ENCODE peak calls at places on chromosomes 11 and 22, in five cellular contexts. C is cardiac muscle cell, X is AG04450, L is Peyer's patch, Z is astrocyte of the spinal cord. A is an unnamed sample.

GRCh38 chr22:36873614-36874308 is 13.0 kb downstream of the NCF4 start:
- DNase-seq in Z (peak; percentile 20), C (peak; percentile 56), L (peak; percentile 59), X (no peak), A (no peak)

GRCh38 chr22:35544810-35545209 is 4.2 kb downstream of the RASD2 start:
- DNase-seq in X (no peak), L (no peak), Z (no peak), C (no peak), A (no peak)

GRCh38 chr11:79400717-79401330 is 40.0 kb downstream of the TENM4 start:
- DNase-seq in Z (peak; percentile 38), C (peak; percentile 60), X (no peak), L (no peak), A (no peak)

GRCh38 chr11:76770642-76771445 is 12.3 kb upstream of the TSKU start:
- DNase-seq in L (peak; percentile 78), X (peak; percentile 97), C (no peak), Z (peak; percentile 98), A (peak; percentile 94)

GRCh38 chr11:69217276-69218105 is 61.8 kb downstream of the SMIM38 start:
- DNase-seq in X (no peak), Z (no peak), C (no peak), L (peak; percentile 43), A (no peak)

GRCh38 chr11:84355911-84356310 is 1069.7 kb upstream of the CCDC90B start:
- DNase-seq in C (no peak), L (no peak), X (no peak), Z (no peak), A (no peak)

GRCh38 chr11:86724137-86724536 is 51.7 kb upstream of the ME3 start:
- DNase-seq in L (no peak), Z (no peak), C (no peak), X (no peak), A (no peak)

GRCh38 chr22:20028855-20029549 is 8.1 kb downstream of the TANGO2 start:
- DNase-seq in X (no peak), Z (no peak), L (no peak), C (no peak), A (no peak)

GRCh38 chr22:32208681-32209080 is 3.8 kb upstream of the RFPL2 start:
- DNase-seq in L (no peak), C (no peak), Z (no peak), X (no peak), A (no peak)

GRCh38 chr11:118623291-118623655 is 15.9 kb downstream of the PHLDB1 start:
- DNase-seq in X (no peak), L (no peak), Z (peak; percentile 28), C (peak; percentile 49), A (no peak)

GRCh38 chr11:78727816-78728215 is 153.2 kb upstream of the NARS2 start:
- DNase-seq in X (no peak), C (no peak), Z (no peak), L (no peak), A (no peak)

GRCh38 chr11:27485930-27486773 is 13.6 kb upstream of the LGR4 start:
- DNase-seq in C (peak; percentile 64), Z (peak; percentile 75), L (no peak), X (no peak), A (no peak)

GRCh38 chr22:46746620-46747019 is 8.6 kb upstream of the CERK start:
- DNase-seq in X (no peak), Z (no peak), C (no peak), L (no peak), A (no peak)

GRCh38 chr11:10606536-10607208 is 38.2 kb upstream of the LYVE1 start:
- DNase-seq in X (peak; percentile 73), Z (peak; percentile 43), L (no peak), C (no peak), A (peak; percentile 28)

GRCh38 chr11:102664001-102664752 is 39.0 kb upstream of the MMP20 start:
- DNase-seq in C (no peak), Z (no peak), X (no peak), L (no peak), A (no peak)

GRCh38 chr11:120400564-120401364 is 64.6 kb downstream of the ARHGEF12 start:
- DNase-seq in X (peak; percentile 94), C (no peak), L (peak; percentile 64), Z (peak; percentile 98), A (peak; percentile 92)

GRCh38 chr11:113556036-113556435 is 80.8 kb upstream of the DRD2 start:
- DNase-seq in Z (no peak), L (no peak), X (no peak), C (no peak), A (no peak)

GRCh38 chr22:25853902-25854301 is 111.9 kb downstream of the MYO18B start:
- DNase-seq in Z (no peak), C (no peak), X (no peak), L (no peak), A (no peak)
- TF ChIP-seq CTCF in Z (no peak), C (no peak), X (no peak), L (no peak), A (no peak)

GRCh38 chr22:29621761-29622526 is 18.5 kb downstream of the NF2 start:
- DNase-seq in X (peak; percentile 86), C (no peak), L (no peak), Z (peak; percentile 94), A (peak; percentile 84)
- H3K4me3 ChIP-seq in X (peak overlapping the region; percentile 17), C (no peak overlapping the region), L (no peak overlapping the region), Z (peak overlapping the region; percentile 0), A (peak overlapping the region; percentile 29)

GRCh38 chr22:42296381-42296853 is 26.0 kb upstream of the TCF20 start:
- DNase-seq in L (no peak), X (no peak), Z (no peak), C (no peak), A (no peak)
- TF ChIP-seq CTCF in L (no peak), X (peak; percentile 13), Z (peak; percentile 22), C (no peak), A (no peak)

DNA sequence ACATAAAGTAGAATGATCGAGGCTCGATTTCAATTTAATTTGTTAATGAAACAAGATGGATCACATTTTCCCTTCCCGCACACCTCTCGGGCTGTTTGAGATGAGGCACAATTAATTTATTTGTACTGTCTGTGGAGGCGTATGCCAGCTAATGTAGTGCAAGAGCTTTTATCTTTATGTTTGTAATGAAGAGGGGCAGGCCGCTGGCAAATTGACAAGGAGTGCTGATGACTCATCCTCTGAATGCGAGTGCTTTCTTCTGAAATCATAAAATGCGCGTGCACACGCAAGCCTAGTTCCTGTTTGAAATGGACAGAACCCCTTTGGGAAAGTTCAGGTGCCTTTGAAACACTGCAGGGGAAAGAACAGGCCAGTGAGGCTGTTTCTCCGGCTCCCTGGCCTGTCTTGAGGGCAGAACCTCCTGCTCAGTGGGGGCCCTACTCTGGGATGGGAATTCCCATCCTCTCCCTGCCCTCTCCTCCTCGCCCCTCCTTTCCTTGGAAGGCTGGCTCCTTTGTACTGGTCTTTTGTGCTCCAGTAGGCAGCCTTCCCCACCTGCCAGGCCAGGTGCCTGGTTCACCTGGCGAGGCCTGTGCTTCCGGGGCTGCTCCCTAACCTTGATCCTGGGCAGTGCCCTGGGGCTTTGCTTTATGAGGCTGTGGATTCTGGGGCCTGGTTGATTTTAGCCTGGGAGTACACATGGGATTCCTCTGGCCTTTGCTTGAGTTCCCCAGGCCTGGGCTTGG is 50.3 kb downstream of the TEAD1 start:
- DNase-seq in L (peak; percentile 94), C (no peak), X (peak; percentile 83), Z (peak; percentile 94), A (peak; percentile 53)
- H3K4me3 ChIP-seq in L (no peak overlapping the region), C (no peak overlapping the region), X (no peak overlapping the region), Z (no peak overlapping the region), A (no peak overlapping the region)

DNA sequence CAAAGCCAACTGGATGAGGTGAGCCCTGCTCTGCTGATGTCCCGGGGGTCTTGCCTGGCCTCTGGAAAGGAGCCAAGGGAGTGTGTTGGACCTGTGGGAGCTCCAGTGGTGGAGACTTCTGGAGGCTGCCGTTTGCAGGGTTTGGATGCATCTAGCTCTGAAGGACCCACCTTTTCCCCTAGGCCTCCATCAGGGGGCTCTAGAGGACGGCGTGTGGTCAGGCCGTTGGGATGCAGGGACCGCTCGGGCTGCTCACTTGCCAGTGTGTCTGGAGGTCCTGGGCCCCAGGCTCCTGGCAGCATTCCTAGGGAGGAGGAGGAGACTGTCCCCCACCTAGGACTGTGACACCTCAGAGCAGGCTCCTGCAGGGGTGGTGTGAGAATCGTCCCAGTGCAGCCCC is 58.3 kb downstream of the PRDM11 start:
- DNase-seq in Z (no peak), L (no peak), C (peak; percentile 35), X (no peak), A (no peak)
- TF ChIP-seq CTCF in Z (peak; percentile 23), L (no peak), C (peak; percentile 29), X (no peak), A (no peak)

GRCh38 chr11:96049426-96049825 is 125.5 kb upstream of the MTMR2 start:
- DNase-seq in L (no peak), Z (peak; percentile 25), C (no peak), X (no peak), A (no peak)

GRCh38 chr11:96044747-96045146 is 120.8 kb upstream of the MTMR2 start:
- DNase-seq in X (no peak), L (no peak), Z (no peak), C (no peak), A (no peak)

GRCh38 chr11:96044311-96044710 is 120.4 kb upstream of the MTMR2 start:
- DNase-seq in L (no peak), Z (no peak), X (no peak), C (no peak), A (no peak)

GRCh38 chr11:96050435-96051182 is 126.7 kb upstream of the MTMR2 start:
- DNase-seq in X (no peak), Z (peak; percentile 61), C (peak; percentile 38), L (no peak), A (no peak)

GRCh38 chr11:96045622-96046456 is 121.9 kb upstream of the MTMR2 start:
- DNase-seq in X (no peak), C (peak; percentile 59), L (no peak), Z (peak; percentile 86), A (peak; percentile 65)
- H3K4me3 ChIP-seq in X (peak overlapping the region; percentile 25), C (no peak overlapping the region), L (peak overlapping the region; percentile 4), Z (no peak overlapping the region), A (peak overlapping the region; percentile 16)

DNA sequence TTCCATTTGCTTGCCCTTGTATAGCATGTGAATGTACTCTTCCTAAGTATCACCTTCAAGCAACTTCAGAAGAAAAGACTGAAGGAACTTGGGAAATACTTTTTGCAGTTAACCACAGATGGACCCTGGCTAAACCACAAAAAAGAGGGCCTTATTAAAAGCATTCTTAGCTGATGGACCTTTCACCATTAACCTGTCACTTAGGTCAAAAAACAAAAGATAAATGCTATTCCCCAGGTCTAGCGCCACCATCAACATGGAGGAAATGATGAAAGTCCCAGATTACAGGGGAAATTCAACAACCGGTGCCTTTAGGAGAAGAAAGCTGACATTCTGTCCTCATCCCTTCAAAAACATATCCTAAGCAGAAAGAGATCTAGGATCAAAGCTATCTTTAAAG is 29.5 kb downstream of the STK33 start:
- DNase-seq in Z (no peak), L (no peak), C (no peak), X (no peak), A (no peak)
- TF ChIP-seq CTCF in Z (peak; percentile 5), L (no peak), C (no peak), X (no peak), A (no peak)

DNA sequence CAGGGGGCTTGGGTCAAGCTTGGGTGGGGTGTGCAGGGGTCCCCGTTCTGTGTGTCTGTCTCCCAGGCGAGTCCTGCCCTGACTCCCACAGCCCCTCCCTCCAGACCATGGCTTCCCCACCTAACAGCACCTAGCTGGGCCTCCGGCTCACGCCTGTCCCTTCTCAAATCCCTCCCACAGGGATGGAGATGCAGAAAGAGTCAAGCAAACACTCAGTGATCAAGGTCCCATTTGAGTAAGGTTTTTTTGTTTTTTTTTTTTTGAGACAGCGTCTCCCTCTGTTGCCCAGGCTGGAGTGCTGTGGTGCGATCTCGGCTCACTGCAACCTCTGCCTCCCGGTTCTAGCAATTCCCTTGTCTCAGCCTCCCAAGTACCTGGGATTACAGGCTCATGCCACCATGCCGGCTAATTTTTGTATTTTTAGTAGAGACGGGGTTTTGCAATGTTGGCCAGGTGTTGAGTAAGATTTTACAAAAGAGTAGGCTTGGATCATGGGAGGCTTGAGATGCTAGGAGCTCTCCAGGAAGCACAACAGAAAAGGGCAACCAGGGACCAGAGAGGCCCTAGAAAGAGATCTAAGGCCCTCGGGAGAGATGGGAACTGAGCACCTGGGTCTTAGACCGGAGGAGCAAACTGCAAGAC is 5.7 kb downstream of the APOBEC3D start:
- DNase-seq in C (no peak), Z (no peak), L (no peak), X (no peak), A (no peak)
- H3K4me3 ChIP-seq in C (no peak overlapping the region), Z (no peak overlapping the region), L (no peak overlapping the region), X (no peak overlapping the region), A (no peak overlapping the region)

A was measured in AG04449.